ENCODE peak calls at places on chromosome 11, in nine cellular contexts. Y, W, L, Z, C, T, S, U and A are unnamed samples.

GRCh38 chr11:128198206-128198605 is 389.2 kb downstream of the ETS1 start:
- DNase-seq in Y (no peak), W (no peak), L (no peak), Z (no peak), C (no peak), T (no peak), S (no peak), U (no peak), A (no peak)

GRCh38 chr11:91625495-91625894 is 599.1 kb upstream of the FAT3 start:
- DNase-seq in Y (no peak), W (no peak), L (no peak), Z (no peak), C (no peak), T (no peak), S (no peak), U (no peak), A (no peak)

GRCh38 chr11:58788355-58789023 is 56.0 kb downstream of the GLYATL2 start:
- DNase-seq in Y (peak; percentile 69), W (peak; percentile 16), L (peak; percentile 6), Z (peak; percentile 26), C (no peak), T (no peak), S (peak; percentile 45), U (peak; percentile 16), A (no peak)

GRCh38 chr11:33530824-33531223 is 169.8 kb downstream of the C11orf91 start:
- DNase-seq in Y (no peak), W (no peak), L (no peak), Z (no peak), C (no peak), T (no peak), S (no peak), U (no peak), A (no peak)

GRCh38 chr11:47106839-47107520 is 69.7 kb downstream of the ARFGAP2 start:
- DNase-seq in Y (no peak), W (peak; percentile 68), L (no peak), Z (peak; percentile 49), C (no peak), T (no peak), S (no peak), U (no peak), A (no peak)

GRCh38 chr11:63768232-63769043 is at the start of gene ZFTA:
- DNase-seq in Y (peak; percentile 8), W (no peak), L (peak; percentile 68), Z (peak; percentile 51), C (peak; percentile 64), T (peak; percentile 81), S (peak; percentile 49), U (peak; percentile 62), A (peak; percentile 85)

GRCh38 chr11:2512431-2513407 is 67.9 kb downstream of the KCNQ1 start:
- DNase-seq in Y (no peak), W (no peak), L (no peak), Z (no peak), C (peak; percentile 11), T (peak; percentile 47), S (no peak), U (no peak), A (peak; percentile 62)

GRCh38 chr11:36635463-36635862 is 37.4 kb upstream of the RAG2 start:
- DNase-seq in Y (no peak), W (no peak), L (no peak), Z (no peak), C (no peak), T (no peak), S (no peak), U (no peak), A (no peak)

GRCh38 chr11:75103380-75104026 is 6.8 kb upstream of the OR2AT4 start:
- DNase-seq in Y (no peak), W (no peak), L (no peak), Z (no peak), C (no peak), T (no peak), S (no peak), U (peak; percentile 39), A (no peak)

GRCh38 chr11:5364214-5364613 is 12.9 kb downstream of the OR51B6 start:
- DNase-seq in Y (no peak), W (no peak), L (no peak), Z (no peak), C (no peak), T (no peak), S (no peak), U (no peak), A (no peak)

GRCh38 chr11:30107899-30108298 is 91.1 kb upstream of the KCNA4 start:
- DNase-seq in Y (no peak), W (no peak), L (no peak), Z (no peak), C (no peak), T (no peak), S (no peak), U (no peak), A (no peak)

GRCh38 chr11:119416606-119417580 is 6.1 kb downstream of the THY1 start:
- DNase-seq in Y (no peak), W (no peak), L (no peak), Z (no peak), C (no peak), T (no peak), S (no peak), U (no peak), A (no peak)

GRCh38 chr11:112280268-112281126 is 19.8 kb upstream of the PLET1 start:
- DNase-seq in Y (peak; percentile 84), W (peak; percentile 62), L (peak; percentile 68), Z (peak; percentile 68), C (peak; percentile 33), T (peak; percentile 78), S (peak; percentile 82), U (peak; percentile 48), A (no peak)

GRCh38 chr11:66289548-66290331 is 797 bp upstream of the YIF1A start:
- DNase-seq in Y (peak; percentile 52), W (no peak), L (peak; percentile 60), Z (peak; percentile 53), C (peak; percentile 72), T (peak; percentile 88), S (peak; percentile 85), U (no peak), A (peak; percentile 83)

GRCh38 chr11:19694796-19695345 is 17.8 kb upstream of the NAV2 start:
- DNase-seq in Y (no peak), W (no peak), L (no peak), Z (no peak), C (no peak), T (no peak), S (no peak), U (no peak), A (no peak)

GRCh38 chr11:77152846-77153245 is 24.8 kb downstream of the MYO7A start:
- DNase-seq in Y (no peak), W (no peak), L (no peak), Z (no peak), C (no peak), T (no peak), S (no peak), U (no peak), A (no peak)

GRCh38 chr11:76623171-76623883 is 47.2 kb downstream of the LRRC32 start:
- DNase-seq in Y (no peak), W (no peak), L (no peak), Z (no peak), C (no peak), T (no peak), S (no peak), U (no peak), A (peak; percentile 70)

GRCh38 chr11:114416441-114416928 is 16.0 kb downstream of the RBM7 start:
- DNase-seq in Y (peak; percentile 27), W (no peak), L (no peak), Z (no peak), C (no peak), T (no peak), S (no peak), U (no peak), A (no peak)

GRCh38 chr11:67572747-67573419 is 10.7 kb upstream of the GSTP1 start:
- DNase-seq in Y (peak; percentile 53), W (peak; percentile 13), L (no peak), Z (peak; percentile 57), C (peak; percentile 49), T (no peak), S (peak; percentile 70), U (no peak), A (no peak)